ENCODE peak calls at places on chromosomes 4 and X, in eight cellular contexts. M is GM10248; P is CD4-positive, alpha-beta T cell; L is lower leg skin; F is pancreas; J is progenitor cell of endocrine pancreas; E is cardiac fibroblast; R is hepatocyte. Z is an unnamed sample.

GRCh38 chrX:18929775-18930174 is 54.1 kb downstream of the PHKA2 start:
- DNase-seq in F (no peak), L (no peak), M (no peak), J (no peak), R (no peak), E (no peak), P (no peak), Z (no peak)

GRCh38 chr4:23857353-23857752 is 32.5 kb downstream of the PPARGC1A start:
- DNase-seq in P (no peak), M (no peak), J (no peak), F (no peak), R (no peak), L (no peak), E (peak), Z (no peak)

GRCh38 chrX:130120746-130121504 is 10.6 kb upstream of the ELF4 start:
- DNase-seq in P (peak), M (peak), R (peak), L (peak), F (peak), J (peak), E (peak), Z (peak)

GRCh38 chrX:9312922-9313867 is 151.7 kb upstream of the TBL1X start:
- DNase-seq in P (peak), L (peak), F (no peak), J (peak), R (peak), M (peak), E (peak), Z (peak)

GRCh38 chrX:39170432-39170831 is 369.2 kb downstream of the MID1IP1 start:
- DNase-seq in F (no peak), E (no peak), R (no peak), P (no peak), J (no peak), M (no peak), L (no peak), Z (no peak)

GRCh38 chr4:112031712-112032328 is 113.4 kb upstream of the FAM241A start:
- DNase-seq in J (peak), F (no peak), R (peak), L (no peak), E (peak), P (no peak), M (peak), Z (no peak)

GRCh38 chr4:110249687-110250387 is 51.4 kb upstream of the ELOVL6 start:
- DNase-seq in F (no peak), P (no peak), J (no peak), R (no peak), L (no peak), E (peak), M (no peak), Z (no peak)

GRCh38 chr4:26032572-26033320 is 118.7 kb downstream of the SMIM20 start:
- DNase-seq in E (peak), F (no peak), J (no peak), R (no peak), P (no peak), L (no peak), M (no peak), Z (no peak)

GRCh38 chrX:69309074-69309792 is 144.0 kb upstream of the PJA1 start:
- DNase-seq in P (no peak), R (peak), M (no peak), F (no peak), E (no peak), L (no peak), J (no peak), Z (no peak)

GRCh38 chr4:102402223-102402622 is 56.9 kb upstream of the SLC39A8 start:
- DNase-seq in L (no peak), P (no peak), J (no peak), F (no peak), E (no peak), M (no peak), R (no peak), Z (no peak)

GRCh38 chr4:3765271-3766206 is 646 bp upstream of the ADRA2C start:
- DNase-seq in E (peak), F (peak), J (peak), M (no peak), R (peak), P (no peak), L (no peak), Z (peak)

GRCh38 chr4:127145001-127145400 is 487.8 kb upstream of the INTU start:
- DNase-seq in R (no peak), P (no peak), L (no peak), E (no peak), M (no peak), F (no peak), J (no peak), Z (peak)

GRCh38 chr4:33090910-33091309 is 2370.7 kb downstream of the PCDH7 start:
- DNase-seq in L (no peak), P (no peak), J (no peak), E (no peak), M (no peak), F (no peak), R (no peak), Z (no peak)

GRCh38 chrX:133947022-133947421 is 38.4 kb downstream of the GPC3 start:
- DNase-seq in P (no peak), M (no peak), J (no peak), L (no peak), E (no peak), F (no peak), R (no peak), Z (no peak)

GRCh38 chr4:145888393-145888792 is 50.2 kb downstream of the ZNF827 start:
- DNase-seq in P (no peak), J (no peak), F (no peak), L (no peak), E (peak), M (no peak), R (no peak), Z (no peak)

GRCh38 chr4:27791640-27792039 is 931.0 kb downstream of the STIM2 start:
- DNase-seq in P (no peak), R (no peak), E (peak), F (no peak), J (no peak), M (no peak), L (no peak), Z (no peak)

GRCh38 chrX:7987160-7987992 is 60.2 kb upstream of the PNPLA4 start:
- DNase-seq in J (no peak), F (no peak), P (no peak), M (no peak), L (no peak), E (no peak), R (no peak), Z (no peak)

GRCh38 chr4:83071116-83071515 is 36.1 kb downstream of the COPS4 start:
- DNase-seq in P (no peak), R (no peak), M (no peak), J (no peak), E (peak), F (no peak), L (no peak), Z (no peak)

GRCh38 chr4:74671074-74671698 is 123.1 kb downstream of the BTC start:
- DNase-seq in E (peak), L (no peak), R (peak), J (peak), P (peak), F (no peak), M (no peak), Z (peak)

GRCh38 chrX:114584983-114585842 is 1.3 kb downstream of the HTR2C start:
- DNase-seq in R (no peak), L (no peak), F (no peak), P (no peak), M (no peak), J (no peak), E (no peak), Z (no peak)

GRCh38 chrX:2794336-2794735 is 34.4 kb upstream of the GYG2 start:
- DNase-seq in E (no peak), P (no peak), M (no peak), R (no peak), F (no peak), J (no peak), L (no peak), Z (no peak)

GRCh38 chr4:126991965-126992364 is 640.8 kb upstream of the INTU start:
- DNase-seq in E (no peak), J (no peak), P (no peak), R (no peak), L (no peak), F (no peak), M (no peak), Z (no peak)

GRCh38 chr4:6043843-6044242 is 25.6 kb upstream of the C4orf50 start:
- DNase-seq in L (no peak), J (no peak), P (no peak), M (no peak), R (no peak), E (no peak), F (no peak), Z (no peak)

DNA sequence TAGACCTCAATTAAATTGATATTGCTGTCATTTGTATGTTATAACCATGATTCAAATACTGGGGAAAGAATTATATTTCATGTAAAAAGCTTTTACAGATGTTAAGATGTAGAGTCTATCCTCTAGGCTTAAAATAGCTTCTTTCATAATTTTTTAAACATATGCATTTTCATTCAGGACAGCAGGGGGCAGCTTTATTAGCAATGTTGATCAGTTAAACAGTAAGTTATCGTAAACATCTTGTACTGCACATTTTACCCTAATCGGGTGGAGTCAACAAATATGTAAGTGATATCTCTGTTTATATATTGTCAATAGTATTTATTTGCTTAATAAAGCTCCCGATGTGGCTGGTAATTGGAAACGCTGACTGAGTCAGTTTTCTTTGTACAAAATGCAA is 142.5 kb upstream of the MED14 start:
- DNase-seq in P (no peak), F (no peak), L (no peak), E (peak), J (no peak), R (no peak), M (no peak), Z (no peak)
- TF ChIP-seq CTCF in P (peak), F (peak), L (no peak), E (peak), J (peak), R (peak), M (no peak), Z (peak)

DNA sequence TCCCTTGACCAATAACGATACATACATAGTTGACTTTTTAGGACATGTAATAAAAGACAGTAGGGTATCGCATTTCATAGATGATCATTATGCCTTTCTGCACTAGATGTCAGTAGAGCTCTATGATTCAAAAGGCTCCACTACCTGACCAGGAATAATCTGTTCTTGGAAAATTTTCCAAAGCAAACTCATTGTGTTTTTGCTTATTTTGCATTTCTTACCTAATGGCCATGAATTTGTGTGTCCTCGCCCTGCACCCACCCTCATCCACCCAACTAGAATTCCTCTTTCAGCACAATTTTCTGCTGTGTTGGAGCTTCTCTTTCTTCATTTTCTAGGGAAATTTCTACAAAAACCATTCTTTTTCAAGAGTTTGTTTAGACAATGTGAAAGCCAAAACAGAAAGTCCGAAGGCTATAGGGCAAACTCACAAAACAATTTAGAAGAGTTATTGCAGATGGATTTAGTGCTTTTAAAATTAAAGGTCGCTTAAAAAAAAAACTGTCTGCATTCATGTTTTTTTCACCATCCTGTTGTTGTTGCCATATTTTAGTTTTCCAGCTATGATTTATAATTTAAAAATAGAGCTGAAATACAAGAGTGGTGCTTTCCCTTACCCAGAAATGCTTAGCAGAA is 183.6 kb downstream of the SPATA18 start:
- DNase-seq in E (peak), M (no peak), J (no peak), P (no peak), R (peak), L (no peak), F (no peak), Z (no peak)
- TF ChIP-seq CTCF in E (peak), M (no peak), J (peak), P (no peak), R (peak), L (no peak), F (peak), Z (no peak)

DNA sequence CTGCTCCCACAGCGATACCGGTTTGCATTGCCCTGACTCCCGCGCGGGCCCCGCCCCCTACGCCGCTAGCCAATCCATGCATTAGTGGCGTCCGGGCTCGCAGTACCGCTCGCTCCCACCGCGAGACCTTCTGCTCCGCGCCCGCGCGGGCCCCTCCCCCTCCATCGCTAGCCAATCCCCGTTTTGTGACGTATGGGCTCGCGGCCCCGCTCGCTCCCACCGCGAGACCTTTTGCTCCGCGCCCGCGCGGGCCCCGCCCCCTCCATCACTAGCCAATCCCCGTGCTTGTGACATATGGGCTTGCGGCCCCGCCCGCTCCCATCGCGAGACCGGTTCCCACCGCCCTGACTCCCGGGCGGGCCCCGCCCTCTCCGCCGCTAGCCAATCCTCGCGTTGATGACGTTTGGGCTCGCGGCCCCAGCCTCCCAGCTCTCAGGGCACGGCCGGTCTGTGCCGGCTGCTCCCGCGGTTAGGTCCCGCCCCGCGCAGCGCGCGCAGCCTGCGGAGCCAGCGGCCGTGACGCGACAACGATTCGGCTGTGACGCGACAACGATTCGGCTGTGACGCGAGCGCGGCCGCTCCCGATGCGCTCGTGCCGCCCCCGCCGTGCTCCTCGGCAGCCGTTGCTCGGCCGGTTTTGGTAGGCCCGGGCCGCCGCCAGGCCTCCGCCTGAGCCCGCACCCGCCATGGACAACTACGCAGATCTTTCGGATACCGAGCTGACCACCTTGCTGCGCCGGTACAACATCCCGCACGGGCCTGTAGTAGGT is at the start of gene EMD:
- DNase-seq in E (peak), L (peak), J (peak), M (peak), R (peak), F (peak), P (peak), Z (peak)
- TF ChIP-seq CTCF in E (no peak), L (no peak), J (no peak), M (no peak), R (no peak), F (no peak), P (no peak), Z (no peak)

DNA sequence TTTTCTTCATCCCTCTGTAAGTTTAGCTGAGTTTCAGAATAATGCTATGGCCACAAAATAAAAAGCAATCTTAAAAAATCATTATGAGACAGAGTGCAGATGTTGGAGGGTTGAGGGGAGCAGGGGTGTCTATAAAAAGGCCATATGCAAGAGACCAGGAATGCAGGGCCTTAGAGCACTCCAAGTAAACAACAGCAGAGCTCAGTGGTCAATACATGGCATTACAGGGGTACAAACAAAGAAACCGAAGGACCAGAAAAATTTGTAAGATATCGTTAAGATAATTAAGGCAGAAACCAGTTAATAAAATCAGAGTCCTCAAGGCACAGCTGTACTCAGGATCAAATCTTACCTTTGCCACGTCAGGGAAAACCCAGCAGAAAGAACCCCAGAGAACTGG is 28.4 kb upstream of the NDST3 start:
- DNase-seq in F (no peak), L (no peak), J (no peak), P (no peak), M (no peak), E (no peak), R (no peak), Z (no peak)
- TF ChIP-seq CTCF in F (no peak), L (no peak), J (peak), P (no peak), M (no peak), E (no peak), R (no peak), Z (peak)

GRCh38 chrX:30733852-30734660 is 80.8 kb downstream of the GK start:
- DNase-seq in J (no peak), E (no peak), R (no peak), P (no peak), M (no peak), L (no peak), F (no peak), Z (no peak)

GRCh38 chrX:30741545-30741944 is 88.3 kb downstream of the GK start:
- DNase-seq in F (no peak), R (no peak), E (no peak), P (no peak), L (no peak), J (no peak), M (no peak), Z (no peak)

GRCh38 chrX:30734782-30735181 is 81.6 kb downstream of the GK start:
- DNase-seq in R (no peak), F (no peak), J (no peak), M (no peak), E (no peak), P (no peak), L (no peak), Z (no peak)

DNA sequence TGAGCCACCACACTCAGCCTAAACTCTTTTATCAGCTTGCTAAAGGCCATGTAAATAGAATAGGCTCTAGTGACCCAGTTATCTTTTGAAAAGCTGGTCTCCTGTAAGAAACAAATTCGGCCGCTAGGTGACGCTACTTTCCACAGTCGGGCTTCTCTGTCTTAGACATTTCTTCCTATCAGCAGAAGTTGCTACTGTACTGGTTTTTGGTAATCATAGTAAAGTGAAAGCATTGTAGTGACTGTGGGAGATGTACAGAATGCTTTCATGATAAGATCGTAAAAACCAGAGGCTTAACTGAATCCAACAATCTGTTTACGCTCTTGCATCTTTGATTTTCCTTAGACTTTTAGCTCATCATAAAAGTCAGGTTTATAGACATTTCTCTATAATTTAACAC is 82.6 kb downstream of the GK start:
- DNase-seq in J (peak), M (peak), E (peak), L (peak), R (peak), F (no peak), P (peak), Z (peak)
- TF ChIP-seq CTCF in J (peak), M (peak), E (peak), L (no peak), R (peak), F (peak), P (peak), Z (peak)

GRCh38 chr4:76723373-76723772 is 174.6 kb downstream of the SOWAHB start:
- DNase-seq in R (no peak), E (peak), M (no peak), L (no peak), J (no peak), F (no peak), P (no peak), Z (no peak)
- TF ChIP-seq CTCF in R (no peak), E (peak), M (peak), L (no peak), J (no peak), F (no peak), P (no peak), Z (no peak)

DNA sequence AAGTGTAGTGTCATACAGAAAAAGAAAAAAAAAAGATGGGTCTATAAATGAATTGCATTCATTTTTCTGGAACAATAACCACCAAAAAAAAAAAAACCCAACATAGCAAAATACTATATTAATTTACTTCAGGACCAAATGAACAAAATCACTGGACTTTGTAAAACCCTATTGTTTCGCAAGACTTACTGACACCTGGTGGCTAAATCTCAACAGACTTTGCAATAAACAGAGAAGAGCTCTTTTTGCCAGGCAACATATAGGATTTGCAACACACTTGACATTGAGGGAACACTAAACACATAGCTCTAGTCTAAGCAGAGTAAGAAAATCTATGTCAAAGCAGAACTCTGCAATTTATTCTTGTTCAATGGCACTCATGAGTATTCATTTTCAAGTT is 990.2 kb downstream of the STPG2 start:
- DNase-seq in F (no peak), L (no peak), E (peak), J (no peak), P (no peak), R (peak), M (no peak), Z (no peak)
- TF ChIP-seq CTCF in F (peak), L (no peak), E (no peak), J (peak), P (no peak), R (peak), M (no peak), Z (no peak)

GRCh38 chrX:119885554-119886428 is 9.9 kb upstream of the AKAP14 start:
- DNase-seq in J (no peak), F (no peak), R (no peak), P (no peak), L (no peak), M (no peak), E (peak), Z (no peak)

GRCh38 chrX:119887721-119888425 is 7.8 kb upstream of the AKAP14 start:
- DNase-seq in F (peak), R (peak), P (peak), E (peak), L (no peak), J (peak), M (peak), Z (peak)
- TF ChIP-seq CTCF in F (peak), R (peak), P (peak), E (peak), L (no peak), J (peak), M (peak), Z (peak)

Z was measured in glutamatergic neuron.